ENCODE peak calls at places on chromosomes 1 and 21, in five cellular contexts. L is lung, Z is kidney, T is PC-3, K is uterus. G is an unnamed sample.
A peak's percentile ranks its signal among the peaks of the same experiment; 100 is the strongest.

GRCh38 chr1:89041055-89041707 is 18.5 kb upstream of the GBP3 start:
- DNase-seq in L (no peak), Z (no peak), T (peak; percentile 90), K (no peak), G (no peak)

GRCh38 chr1:30743584-30744059 is 14.0 kb downstream of the LAPTM5 start:
- DNase-seq in L (no peak), Z (peak; percentile 39), T (no peak), K (no peak), G (no peak)

GRCh38 chr1:23537296-23537993 is 6.4 kb upstream of the E2F2 start:
- DNase-seq in L (no peak), Z (no peak), T (no peak), K (no peak), G (no peak)

GRCh38 chr1:190474587-190475305 is 2.9 kb downstream of the BRINP3 start:
- DNase-seq in L (no peak), Z (no peak), T (no peak), K (no peak), G (no peak)

GRCh38 chr21:42653492-42654061 is at the start of gene PDE9A:
- DNase-seq in L (no peak), Z (peak; percentile 85), T (no peak), K (peak; percentile 34), G (no peak)

GRCh38 chr1:159866066-159866465 is 3.6 kb upstream of the VSIG8 start:
- DNase-seq in L (no peak), Z (no peak), T (no peak), K (no peak), G (no peak)

GRCh38 chr1:31937300-31938183 is 626 bp downstream of the PTP4A2 start:
- DNase-seq in L (peak; percentile 79), Z (peak; percentile 95), T (peak; percentile 46), K (peak; percentile 84), G (peak; percentile 78)

GRCh38 chr1:234781241-234782056 is 171.5 kb upstream of the IRF2BP2 start:
- DNase-seq in L (no peak), Z (no peak), T (peak; percentile 13), K (no peak), G (no peak)

GRCh38 chr1:3422638-3423037 is 31.8 kb upstream of the ARHGEF16 start:
- DNase-seq in L (no peak), Z (no peak), T (no peak), K (no peak), G (no peak)

GRCh38 chr21:37917612-37918011 is 1.4 kb upstream of the KCNJ6 start:
- DNase-seq in L (no peak), Z (no peak), T (peak; percentile 62), K (no peak), G (no peak)

GRCh38 chr1:93605026-93605425 is 76.6 kb downstream of the BCAR3 start:
- DNase-seq in L (no peak), Z (no peak), T (no peak), K (no peak), G (no peak)

GRCh38 chr1:172821609-172822274 is 162.8 kb downstream of the FASLG start:
- DNase-seq in L (no peak), Z (no peak), T (peak; percentile 51), K (no peak), G (no peak)

GRCh38 chr1:44068442-44068861 is 37.2 kb upstream of the SLC6A9 start:
- DNase-seq in L (no peak), Z (no peak), T (no peak), K (no peak), G (no peak)

GRCh38 chr1:204437796-204438570 is 26.4 kb upstream of the PPP1R15B start:
- DNase-seq in L (no peak), Z (no peak), T (no peak), K (no peak), G (no peak)

GRCh38 chr1:145879775-145880174 is 5.9 kb downstream of the ANKRD35 start:
- DNase-seq in L (no peak), Z (no peak), T (no peak), K (no peak), G (no peak)

GRCh38 chr1:159925713-159926066 is 383 bp upstream of the TAGLN2 start:
- DNase-seq in L (no peak), Z (peak; percentile 78), T (no peak), K (no peak), G (no peak)

GRCh38 chr1:14924012-14924452 is 229.5 kb upstream of the TMEM51 start:
- DNase-seq in L (no peak), Z (peak; percentile 94), T (peak; percentile 31), K (peak; percentile 54), G (peak; percentile 59)

GRCh38 chr1:30679201-30679975 is 44.0 kb downstream of the MATN1 start:
- DNase-seq in L (no peak), Z (peak; percentile 49), T (no peak), K (peak; percentile 12), G (no peak)

GRCh38 chr1:233019083-233019482 is 68.7 kb downstream of the NTPCR start:
- DNase-seq in L (no peak), Z (no peak), T (no peak), K (no peak), G (no peak)

GRCh38 chr21:46144464-46145070 is 10.8 kb downstream of the FTCD start:
- DNase-seq in L (no peak), Z (peak; percentile 39), T (no peak), K (peak; percentile 13), G (peak; percentile 22)

GRCh38 chr1:28917757-28918118 is 3.4 kb downstream of the EPB41 start:
- DNase-seq in L (no peak), Z (no peak), T (peak; percentile 22), K (no peak), G (no peak)

GRCh38 chr1:211788626-211789025 is 41.9 kb downstream of the LPGAT1 start:
- DNase-seq in L (no peak), Z (no peak), T (no peak), K (no peak), G (no peak)

GRCh38 chr1:21575351-21575942 is 66.2 kb downstream of the ALPL start:
- DNase-seq in L (no peak), Z (peak; percentile 57), T (no peak), K (no peak), G (no peak)

GRCh38 chr1:23196627-23197328 is 20.5 kb downstream of the HTR1D start:
- DNase-seq in L (peak; percentile 42), Z (no peak), T (peak; percentile 96), K (no peak), G (no peak)

GRCh38 chr1:87898401-87898800 is 569.7 kb downstream of the LMO4 start:
- DNase-seq in L (no peak), Z (no peak), T (no peak), K (no peak), G (no peak)
- H3K27ac ChIP-seq in L (no peak overlapping the region), Z (no peak overlapping the region), T (no peak overlapping the region), K (no peak overlapping the region), G (no peak overlapping the region)

GRCh38 chr1:158017800-158018595 is 24.6 kb downstream of the KIRREL1 start:
- DNase-seq in L (no peak), Z (no peak), T (no peak), K (no peak), G (no peak)
- H3K27ac ChIP-seq in L (peak overlapping the region; percentile 80), Z (peak overlapping the region; percentile 91), T (peak overlapping the region; percentile 2), K (peak overlapping the region; percentile 93), G (no peak overlapping the region)

DNA sequence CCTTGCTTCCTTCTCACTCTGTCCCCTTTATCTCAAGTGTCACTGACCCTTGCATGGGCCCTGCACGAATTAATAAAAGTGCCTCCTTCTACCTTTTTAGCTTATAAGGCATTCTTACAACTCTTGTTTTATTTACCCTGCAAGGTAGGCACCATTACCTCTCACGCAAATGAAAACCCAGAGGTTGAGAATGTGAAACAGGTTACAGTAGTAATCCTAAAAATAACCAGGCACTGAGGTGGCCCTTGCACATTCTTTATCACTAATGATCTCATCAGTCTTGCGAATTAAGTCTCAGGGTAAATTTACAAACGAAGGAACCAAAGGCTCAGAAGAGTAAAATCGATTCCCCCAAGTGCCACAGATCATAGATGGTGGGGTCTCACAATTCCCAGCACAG is 3.7 kb downstream of the GLIS1 start:
- DNase-seq in L (no peak), Z (no peak), T (peak; percentile 37), K (no peak), G (no peak)
- H3K27ac ChIP-seq in L (no peak overlapping the region), Z (no peak overlapping the region), T (peak overlapping the region; percentile 99), K (no peak overlapping the region), G (no peak overlapping the region)

GRCh38 chr1:152663098-152663497 is at the start of gene LCE2D:
- DNase-seq in L (no peak), Z (no peak), T (no peak), K (no peak), G (no peak)
- H3K27ac ChIP-seq in L (no peak within 1 kb of the TSS), Z (no peak within 1 kb of the TSS), T (no peak within 1 kb of the TSS), K (no peak within 1 kb of the TSS), G (no peak within 1 kb of the TSS)

GRCh38 chr1:11886986-11887665 is 28.4 kb upstream of the NPPB start:
- DNase-seq in L (no peak), Z (no peak), T (no peak), K (no peak), G (no peak)
- H3K27ac ChIP-seq in L (no peak overlapping the region), Z (no peak overlapping the region), T (no peak overlapping the region), K (no peak overlapping the region), G (no peak overlapping the region)

DNA sequence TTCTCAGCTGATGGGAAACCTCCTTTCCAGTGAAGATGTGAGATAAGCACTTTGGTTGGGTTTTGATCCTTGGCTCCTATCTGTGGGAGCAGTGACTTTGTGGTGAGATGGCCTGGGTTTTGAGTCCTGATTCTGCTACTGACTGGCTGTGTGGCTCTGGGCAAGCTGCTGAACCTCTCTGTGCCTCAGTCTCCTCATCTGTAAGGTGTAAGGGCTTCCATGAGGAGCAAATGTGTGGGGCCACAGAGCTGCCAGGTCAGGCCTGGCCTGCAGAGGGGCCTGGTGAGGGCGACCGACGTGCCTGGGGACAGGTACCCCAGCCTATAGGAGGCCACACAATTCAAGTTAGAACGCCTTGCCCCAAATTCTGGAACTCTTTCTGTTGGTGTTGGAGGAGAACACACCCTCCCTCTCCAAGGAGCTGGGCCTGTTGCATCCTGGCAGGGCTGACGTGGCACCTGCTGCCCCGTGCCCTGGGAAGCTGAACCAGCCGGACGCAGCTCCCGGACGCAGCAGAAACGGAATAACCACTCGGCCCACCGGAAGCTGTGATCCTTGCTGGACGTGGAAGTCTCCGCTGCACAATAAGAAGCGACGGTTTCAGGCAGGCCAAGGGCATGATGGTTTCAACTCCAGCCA is 62.7 kb downstream of the AGPAT3 start:
- DNase-seq in L (no peak), Z (peak; percentile 46), T (no peak), K (no peak), G (no peak)
- H3K27ac ChIP-seq in L (no peak overlapping the region), Z (peak overlapping the region; percentile 91), T (no peak overlapping the region), K (no peak overlapping the region), G (no peak overlapping the region)

DNA sequence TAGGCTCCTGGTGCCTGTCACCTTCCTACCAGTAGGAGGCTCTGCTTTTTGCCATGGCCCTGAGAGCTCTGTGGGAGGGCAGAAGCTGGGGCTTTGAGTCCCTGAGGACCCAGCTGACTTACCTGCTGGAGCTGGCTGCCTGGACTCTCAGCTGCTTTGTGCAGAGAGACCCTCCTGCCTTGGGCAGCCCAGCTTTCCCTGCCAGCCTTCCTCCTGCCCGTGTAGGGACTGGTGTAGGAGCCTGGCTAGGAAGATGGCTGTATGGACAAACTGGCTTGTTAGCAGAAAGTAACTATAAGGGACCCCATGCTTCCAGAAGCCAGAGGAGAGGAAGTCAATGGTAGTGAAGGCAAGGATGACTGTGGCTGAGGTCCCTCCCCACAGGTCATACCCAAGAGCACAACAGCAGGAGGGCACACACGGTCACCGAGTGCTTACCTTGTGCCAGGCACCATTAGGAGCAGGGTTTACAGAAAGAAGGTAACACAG is 9.7 kb upstream of the CELSR2 start:
- DNase-seq in L (no peak), Z (no peak), T (peak; percentile 46), K (no peak), G (no peak)
- H3K27ac ChIP-seq in L (peak overlapping the region; percentile 5), Z (no peak overlapping the region), T (peak overlapping the region; percentile 66), K (peak overlapping the region; percentile 76), G (no peak overlapping the region)

G was measured in caudate nucleus.